ENCODE peak calls at places on chromosomes 11 and 22, in ten cellular contexts. J, H, R, N, A, C, K, S, V and U are unnamed samples.
A peak's percentile ranks its signal among the peaks of the same experiment; 100 is the strongest.

GRCh38 chr11:74001822-74002286 is 7.0 kb downstream of the UCP3 start:
- DNase-seq in S (no peak), J (no peak), V (no peak), K (no peak), H (no peak), A (no peak), R (no peak), C (no peak), N (no peak), U (no peak)

GRCh38 chr11:121534131-121535093 is 81.6 kb upstream of the SORL1-AS1 start:
- DNase-seq in J (no peak), A (no peak), C (no peak), N (peak; percentile 15), H (no peak), S (no peak), R (no peak), V (no peak), K (no peak), U (no peak)

GRCh38 chr11:62665075-62665629 is at the start of the genes C11orf98 and CSKMT:
- DNase-seq in N (peak; percentile 96), J (peak; percentile 93), S (peak; percentile 93), R (peak; percentile 95), A (peak; percentile 92), H (peak; percentile 93), V (peak; percentile 91), C (peak; percentile 94), K (peak; percentile 92), U (peak; percentile 83)

GRCh38 chr11:34732831-34733230 is 111.9 kb downstream of the EHF start:
- DNase-seq in N (peak; percentile 63), A (no peak), J (no peak), K (no peak), H (no peak), V (no peak), C (no peak), R (no peak), S (no peak), U (no peak)

GRCh38 chr22:26902401-26903029 is 245.1 kb downstream of the MIAT start:
- DNase-seq in K (no peak), H (no peak), J (no peak), R (no peak), C (no peak), S (no peak), N (no peak), V (no peak), A (no peak), U (no peak)

GRCh38 chr22:24433868-24434471 is 6.6 kb downstream of the ADORA2A start:
- DNase-seq in V (no peak), C (no peak), J (no peak), K (no peak), H (no peak), N (no peak), S (peak; percentile 63), A (no peak), R (no peak), U (peak; percentile 76)

GRCh38 chr11:122671270-122671906 is 15.9 kb downstream of the UBASH3B start:
- DNase-seq in J (peak; percentile 31), R (no peak), A (no peak), S (no peak), K (no peak), V (no peak), C (no peak), H (no peak), N (no peak), U (no peak)

GRCh38 chr11:34601085-34601444 is 19.8 kb upstream of the EHF start:
- DNase-seq in A (no peak), H (no peak), K (no peak), C (no peak), J (no peak), R (no peak), S (no peak), N (no peak), V (no peak), U (no peak)

GRCh38 chr11:21446939-21447590 is 745.8 kb upstream of the ANO5 start:
- DNase-seq in J (peak; percentile 15), R (no peak), N (peak; percentile 62), V (no peak), S (peak; percentile 33), H (no peak), C (no peak), K (no peak), A (no peak), U (peak; percentile 6)